ENCODE peak calls at places on chromosomes 16 and 17, in four cellular contexts. One of them, this sample, is unnamed.

GRCh38 chr17:47621293-47622178 is 28.2 kb upstream of the KPNB1 start:
- DNase-seq in HepG2: no peak
- DNase-seq in A549: peak; percentile 88
- DNase-seq in K562: no peak
- DNase-seq in this sample: no peak

GRCh38 chr17:74770498-74771318 is 5.4 kb downstream of the NAT9 start:
- DNase-seq in A549: peak; percentile 77
- DNase-seq in HepG2: peak; percentile 81
- DNase-seq in K562: peak; percentile 70
- DNase-seq in this sample: no peak

GRCh38 chr17:3613139-3613538 is 3.9 kb upstream of the TRPV1 start:
- DNase-seq in K562: no peak
- DNase-seq in HepG2: no peak
- DNase-seq in A549: no peak
- DNase-seq in this sample: no peak

GRCh38 chr16:85420501-85421337 is 192.4 kb upstream of the GSE1 start:
- DNase-seq in K562: peak; percentile 92
- DNase-seq in HepG2: peak; percentile 35
- DNase-seq in A549: peak; percentile 78
- DNase-seq in this sample: no peak

GRCh38 chr17:17870292-17870691 is 33.5 kb upstream of the SREBF1 start:
- DNase-seq in A549: no peak
- DNase-seq in K562: no peak
- DNase-seq in HepG2: no peak
- DNase-seq in this sample: no peak

GRCh38 chr16:35447010-35447558 is 1987.7 kb downstream of the TP53TG3F start:
- DNase-seq in HepG2: no peak
- DNase-seq in K562: no peak
- DNase-seq in A549: no peak
- DNase-seq in this sample: no peak

GRCh38 chr17:1989135-1989534 is 36.0 kb downstream of the RTN4RL1 start:
- DNase-seq in K562: peak; percentile 24
- DNase-seq in HepG2: no peak
- DNase-seq in A549: peak; percentile 55
- DNase-seq in this sample: no peak

GRCh38 chr17:81285179-81285878 is 9.8 kb downstream of the SLC38A10 start:
- DNase-seq in A549: no peak
- DNase-seq in HepG2: no peak
- DNase-seq in K562: peak; percentile 78
- DNase-seq in this sample: no peak

GRCh38 chr17:78738245-78738644 is 43.8 kb downstream of the CYTH1 start:
- DNase-seq in A549: no peak
- DNase-seq in K562: no peak
- DNase-seq in HepG2: no peak
- DNase-seq in this sample: no peak

GRCh38 chr17:5785867-5786509 is 201.7 kb upstream of the NLRP1 start:
- DNase-seq in A549: no peak
- DNase-seq in HepG2: no peak
- DNase-seq in K562: no peak
- DNase-seq in this sample: peak; percentile 59

GRCh38 chr17:82528484-82529265 is 9.1 kb downstream of the FOXK2 start:
- DNase-seq in A549: peak; percentile 85
- DNase-seq in HepG2: no peak
- DNase-seq in K562: no peak
- DNase-seq in this sample: no peak

GRCh38 chr16:3726021-3726687 is 8.8 kb upstream of the TRAP1 start:
- DNase-seq in K562: no peak
- DNase-seq in A549: no peak
- DNase-seq in HepG2: no peak
- DNase-seq in this sample: no peak

GRCh38 chr17:76504117-76504516 is 2.9 kb upstream of the RHBDF2 start:
- DNase-seq in HepG2: no peak
- DNase-seq in A549: no peak
- DNase-seq in K562: peak; percentile 77
- DNase-seq in this sample: no peak

GRCh38 chr17:74478369-74479100 is 12.1 kb downstream of the CD300A start:
- DNase-seq in A549: no peak
- DNase-seq in HepG2: no peak
- DNase-seq in K562: no peak
- DNase-seq in this sample: peak; percentile 69

GRCh38 chr17:36546418-36547093 is 1.8 kb downstream of the GGNBP2 start:
- DNase-seq in K562: no peak
- DNase-seq in HepG2: no peak
- DNase-seq in A549: no peak
- DNase-seq in this sample: no peak

GRCh38 chr16:8822403-8822802 is 24.8 kb downstream of the PMM2 start:
- DNase-seq in K562: no peak
- DNase-seq in HepG2: no peak
- DNase-seq in A549: no peak
- DNase-seq in this sample: no peak

GRCh38 chr16:79261461-79261860 is 339.1 kb downstream of the MAF start:
- DNase-seq in K562: peak; percentile 45
- DNase-seq in A549: peak; percentile 22
- DNase-seq in HepG2: peak; percentile 21
- DNase-seq in this sample: no peak

GRCh38 chr17:41680426-41681040 is 8.2 kb upstream of the EIF1 start:
- DNase-seq in A549: no peak
- DNase-seq in K562: no peak
- DNase-seq in HepG2: no peak
- DNase-seq in this sample: no peak

GRCh38 chr17:61837175-61838051 is 25.9 kb downstream of the BRIP1 start:
- DNase-seq in HepG2: peak; percentile 54
- DNase-seq in K562: peak; percentile 77
- DNase-seq in A549: peak; percentile 80
- DNase-seq in this sample: peak; percentile 17

GRCh38 chr17:41449008-41449407 is 8.2 kb upstream of the KRT38 start:
- DNase-seq in K562: no peak
- DNase-seq in A549: no peak
- DNase-seq in HepG2: no peak
- DNase-seq in this sample: no peak

GRCh38 chr16:68356249-68356918 is 45.6 kb downstream of the PRMT7 start:
- DNase-seq in K562: no peak
- DNase-seq in HepG2: no peak
- DNase-seq in A549: no peak
- DNase-seq in this sample: peak; percentile 69

GRCh38 chr16:8751481-8752311 is 45.7 kb downstream of the TMEM186 start:
- DNase-seq in HepG2: peak; percentile 76
- DNase-seq in K562: no peak
- DNase-seq in A549: peak; percentile 39
- DNase-seq in this sample: no peak

GRCh38 chr16:87613961-87614360 is 11.7 kb downstream of the JPH3 start:
- DNase-seq in A549: no peak
- DNase-seq in K562: no peak
- DNase-seq in HepG2: no peak
- DNase-seq in this sample: no peak

GRCh38 chr16:17313085-17313611 is 157.6 kb downstream of the XYLT1 start:
- DNase-seq in HepG2: no peak
- DNase-seq in K562: no peak
- DNase-seq in A549: no peak
- DNase-seq in this sample: no peak

GRCh38 chr16:20415541-20415940 is 6.2 kb downstream of the ACSM5 start:
- DNase-seq in K562: no peak
- DNase-seq in HepG2: no peak
- DNase-seq in A549: no peak
- DNase-seq in this sample: no peak

GRCh38 chr16:77877712-77878111 is 89.3 kb downstream of the VAT1L start:
- DNase-seq in K562: no peak
- DNase-seq in HepG2: peak; percentile 27
- DNase-seq in A549: peak; percentile 14
- DNase-seq in this sample: no peak

GRCh38 chr17:5667871-5668270 is 83.6 kb upstream of the NLRP1 start:
- DNase-seq in K562: peak; percentile 5
- DNase-seq in HepG2: peak; percentile 16
- DNase-seq in A549: peak; percentile 31
- DNase-seq in this sample: no peak

GRCh38 chr16:3149630-3150345 is 15.0 kb downstream of the ZNF213 start:
- DNase-seq in HepG2: no peak
- DNase-seq in K562: peak; percentile 88
- DNase-seq in A549: peak; percentile 83
- DNase-seq in this sample: no peak

GRCh38 chr16:49664221-49665215 is 191.4 kb downstream of the ZNF423 start:
- DNase-seq in A549: no peak
- DNase-seq in HepG2: no peak
- DNase-seq in K562: no peak
- DNase-seq in this sample: no peak

GRCh38 chr16:84501077-84501735 is 3.3 kb downstream of the MEAK7 start:
- DNase-seq in HepG2: no peak
- DNase-seq in A549: peak; percentile 75
- DNase-seq in K562: no peak
- DNase-seq in this sample: no peak

GRCh38 chr16:57824880-57825279 is 22.6 kb upstream of the KIFC3 start:
- DNase-seq in A549: no peak
- DNase-seq in K562: no peak
- DNase-seq in HepG2: peak; percentile 73
- DNase-seq in this sample: no peak

GRCh38 chr16:13110124-13110796 is 208.9 kb downstream of the SHISA9 start:
- DNase-seq in A549: peak; percentile 54
- DNase-seq in HepG2: peak; percentile 99
- DNase-seq in K562: no peak
- DNase-seq in this sample: no peak
- TF ChIP-seq CHD4 in A549: no peak
- TF ChIP-seq CHD4 in HepG2: no peak
- TF ChIP-seq CHD4 in K562: no peak
- TF ChIP-seq CHD4 in this sample: no peak

GRCh38 chr17:30600830-30601494 is 123.8 kb downstream of the GOSR1 start:
- DNase-seq in K562: no peak
- DNase-seq in A549: peak; percentile 58
- DNase-seq in HepG2: no peak
- DNase-seq in this sample: no peak

GRCh38 chr17:30597776-30598288 is 120.6 kb downstream of the GOSR1 start:
- DNase-seq in A549: no peak
- DNase-seq in HepG2: peak; percentile 21
- DNase-seq in K562: no peak
- DNase-seq in this sample: no peak

GRCh38 chr17:30599424-30600061 is 122.3 kb downstream of the GOSR1 start:
- DNase-seq in A549: no peak
- DNase-seq in HepG2: no peak
- DNase-seq in K562: no peak
- DNase-seq in this sample: peak; percentile 7

GRCh38 chr17:30605027-30605426 is 127.8 kb downstream of the GOSR1 start:
- DNase-seq in K562: no peak
- DNase-seq in A549: no peak
- DNase-seq in HepG2: no peak
- DNase-seq in this sample: no peak

GRCh38 chr17:30600062-30600829 is 123.0 kb downstream of the GOSR1 start:
- DNase-seq in HepG2: peak; percentile 64
- DNase-seq in K562: no peak
- DNase-seq in A549: peak; percentile 89
- DNase-seq in this sample: peak; percentile 38
- TF ChIP-seq CHD4 in HepG2: no peak
- TF ChIP-seq CHD4 in K562: no peak
- TF ChIP-seq CHD4 in A549: no peak
- TF ChIP-seq CHD4 in this sample: no peak

GRCh38 chr16:30663038-30663437 is 4.8 kb downstream of the FBRS start:
- DNase-seq in HepG2: no peak
- DNase-seq in K562: no peak
- DNase-seq in A549: no peak
- DNase-seq in this sample: no peak

GRCh38 chr16:30659507-30660423 is 1.5 kb downstream of the FBRS start:
- DNase-seq in HepG2: no peak
- DNase-seq in K562: no peak
- DNase-seq in A549: no peak
- DNase-seq in this sample: no peak

GRCh38 chr16:30658731-30659506 is 688 bp downstream of the FBRS start:
- DNase-seq in A549: peak; percentile 99
- DNase-seq in HepG2: peak; percentile 96
- DNase-seq in K562: no peak
- DNase-seq in this sample: peak; percentile 90

GRCh38 chr16:30662449-30662848 is 4.2 kb downstream of the FBRS start:
- DNase-seq in HepG2: no peak
- DNase-seq in K562: no peak
- DNase-seq in A549: no peak
- DNase-seq in this sample: no peak

GRCh38 chr16:30660424-30661251 is 2.4 kb downstream of the FBRS start:
- DNase-seq in HepG2: no peak
- DNase-seq in A549: no peak
- DNase-seq in K562: no peak
- DNase-seq in this sample: no peak
- TF ChIP-seq CHD4 in HepG2: no peak
- TF ChIP-seq CHD4 in A549: no peak
- TF ChIP-seq CHD4 in K562: no peak
- TF ChIP-seq CHD4 in this sample: no peak

GRCh38 chr16:51125992-51126391 is 25.1 kb downstream of the SALL1 start:
- DNase-seq in A549: no peak
- DNase-seq in HepG2: no peak
- DNase-seq in K562: no peak
- DNase-seq in this sample: no peak
- TF ChIP-seq CHD4 in A549: no peak
- TF ChIP-seq CHD4 in HepG2: no peak
- TF ChIP-seq CHD4 in K562: no peak
- TF ChIP-seq CHD4 in this sample: no peak

GRCh38 chr17:8256291-8256690 is 7.2 kb downstream of the PFAS start:
- DNase-seq in K562: no peak
- DNase-seq in A549: no peak
- DNase-seq in HepG2: no peak
- DNase-seq in this sample: no peak

GRCh38 chr17:8256691-8257090 is 7.6 kb downstream of the PFAS start:
- DNase-seq in A549: no peak
- DNase-seq in HepG2: no peak
- DNase-seq in K562: no peak
- DNase-seq in this sample: no peak

GRCh38 chr17:8254881-8255280 is 5.8 kb downstream of the PFAS start:
- DNase-seq in A549: no peak
- DNase-seq in HepG2: no peak
- DNase-seq in K562: no peak
- DNase-seq in this sample: no peak

GRCh38 chr17:8255499-8255898 is 6.4 kb downstream of the PFAS start:
- DNase-seq in K562: no peak
- DNase-seq in HepG2: peak; percentile 21
- DNase-seq in A549: peak; percentile 47
- DNase-seq in this sample: no peak

DNA sequence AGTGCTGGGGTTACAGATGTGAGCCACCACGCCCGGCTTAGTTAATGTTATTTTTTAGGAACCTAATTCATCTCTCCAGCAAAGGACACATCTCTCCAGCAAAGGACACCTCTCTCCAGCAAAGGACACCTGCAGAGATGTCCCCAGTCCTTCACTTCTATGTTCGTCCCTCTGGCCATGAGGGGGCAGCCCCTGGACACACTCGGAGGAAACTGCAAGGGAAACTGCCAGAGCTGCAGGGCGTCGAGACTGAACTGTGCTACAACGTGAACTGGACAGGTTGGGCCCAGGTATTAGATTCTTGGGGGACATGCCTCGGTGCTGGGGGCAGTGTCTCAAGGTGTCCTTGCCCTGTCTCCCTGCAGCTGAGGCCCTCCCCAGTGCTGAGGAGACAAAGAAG is 4.7 kb downstream of the PFAS start:
- DNase-seq in A549: peak; percentile 62
- DNase-seq in K562: peak; percentile 39
- DNase-seq in HepG2: no peak
- DNase-seq in this sample: no peak
- TF ChIP-seq CHD4 in A549: no peak
- TF ChIP-seq CHD4 in K562: no peak
- TF ChIP-seq CHD4 in HepG2: no peak
- TF ChIP-seq CHD4 in this sample: no peak

GRCh38 chr16:46756772-46757171 is 8.6 kb upstream of the MYLK3 start:
- DNase-seq in HepG2: no peak
- DNase-seq in A549: no peak
- DNase-seq in K562: no peak
- DNase-seq in this sample: no peak
- TF ChIP-seq CHD4 in HepG2: no peak
- TF ChIP-seq CHD4 in A549: no peak
- TF ChIP-seq CHD4 in K562: no peak
- TF ChIP-seq CHD4 in this sample: no peak

GRCh38 chr16:5502467-5502869 is 404.9 kb upstream of the EEF2KMT start:
- DNase-seq in K562: peak; percentile 55
- DNase-seq in HepG2: peak; percentile 21
- DNase-seq in A549: peak; percentile 17
- DNase-seq in this sample: no peak
- TF ChIP-seq CHD4 in K562: no peak
- TF ChIP-seq CHD4 in HepG2: no peak
- TF ChIP-seq CHD4 in A549: no peak
- TF ChIP-seq CHD4 in this sample: no peak

This sample was measured in GM12878.